ENCODE peak calls at places on chromosomes 3 and 15, in seven cellular contexts. One of them, this sample, is unnamed.

GRCh38 chr3:134627831-134628230 is 23.0 kb downstream of the KY start:
- DNase-seq in heart right ventricle: no peak
- DNase-seq in astrocyte of the cerebellum: no peak
- DNase-seq in endodermal cell: peak; percentile 33
- DNase-seq in dorsolateral prefrontal cortex: no peak
- DNase-seq in ovary: no peak
- DNase-seq in heart left ventricle: no peak
- DNase-seq in this sample: no peak

GRCh38 chr3:47394140-47394855 is 13.5 kb downstream of the PTPN23 start:
- DNase-seq in heart right ventricle: no peak
- DNase-seq in astrocyte of the cerebellum: no peak
- DNase-seq in endodermal cell: no peak
- DNase-seq in dorsolateral prefrontal cortex: no peak
- DNase-seq in ovary: no peak
- DNase-seq in heart left ventricle: no peak
- DNase-seq in this sample: no peak

GRCh38 chr15:74799843-74800558 is 12.6 kb upstream of the LMAN1L start:
- DNase-seq in heart right ventricle: peak; percentile 76
- DNase-seq in astrocyte of the cerebellum: no peak
- DNase-seq in endodermal cell: peak; percentile 93
- DNase-seq in dorsolateral prefrontal cortex: peak; percentile 69
- DNase-seq in ovary: peak; percentile 59
- DNase-seq in heart left ventricle: peak; percentile 82
- DNase-seq in this sample: no peak

GRCh38 chr3:184557348-184557950 is 4.1 kb upstream of the EPHB3 start:
- DNase-seq in heart right ventricle: no peak
- DNase-seq in astrocyte of the cerebellum: no peak
- DNase-seq in endodermal cell: no peak
- DNase-seq in dorsolateral prefrontal cortex: no peak
- DNase-seq in ovary: no peak
- DNase-seq in heart left ventricle: peak; percentile 1
- DNase-seq in this sample: no peak

GRCh38 chr3:18087963-18088362 is 337.2 kb downstream of the SATB1 start:
- DNase-seq in heart right ventricle: no peak
- DNase-seq in astrocyte of the cerebellum: no peak
- DNase-seq in endodermal cell: no peak
- DNase-seq in dorsolateral prefrontal cortex: no peak
- DNase-seq in ovary: no peak
- DNase-seq in heart left ventricle: no peak
- DNase-seq in this sample: no peak

GRCh38 chr3:122609798-122610559 is 32.5 kb downstream of the PARP15 start:
- DNase-seq in heart right ventricle: no peak
- DNase-seq in astrocyte of the cerebellum: peak; percentile 45
- DNase-seq in endodermal cell: no peak
- DNase-seq in dorsolateral prefrontal cortex: no peak
- DNase-seq in ovary: no peak
- DNase-seq in heart left ventricle: no peak
- DNase-seq in this sample: no peak

GRCh38 chr3:23644741-23645140 is 161.0 kb upstream of the UBE2E1 start:
- DNase-seq in heart right ventricle: no peak
- DNase-seq in astrocyte of the cerebellum: no peak
- DNase-seq in endodermal cell: no peak
- DNase-seq in dorsolateral prefrontal cortex: no peak
- DNase-seq in ovary: no peak
- DNase-seq in heart left ventricle: no peak
- DNase-seq in this sample: no peak

GRCh38 chr15:76711351-76711827 is 193.8 kb downstream of the SCAPER start:
- DNase-seq in heart right ventricle: no peak
- DNase-seq in astrocyte of the cerebellum: no peak
- DNase-seq in endodermal cell: no peak
- DNase-seq in dorsolateral prefrontal cortex: no peak
- DNase-seq in ovary: no peak
- DNase-seq in heart left ventricle: no peak
- DNase-seq in this sample: no peak

GRCh38 chr3:52056521-52056967 is at the start of gene DUSP7:
- DNase-seq in heart right ventricle: peak; percentile 80
- DNase-seq in astrocyte of the cerebellum: no peak
- DNase-seq in endodermal cell: peak; percentile 81
- DNase-seq in dorsolateral prefrontal cortex: no peak
- DNase-seq in ovary: peak; percentile 73
- DNase-seq in heart left ventricle: peak; percentile 87
- DNase-seq in this sample: no peak

GRCh38 chr3:136195258-136196063 is 674 bp downstream of the MSL2 start:
- DNase-seq in heart right ventricle: peak; percentile 84
- DNase-seq in astrocyte of the cerebellum: no peak
- DNase-seq in endodermal cell: peak; percentile 88
- DNase-seq in dorsolateral prefrontal cortex: peak; percentile 57
- DNase-seq in ovary: peak; percentile 81
- DNase-seq in heart left ventricle: peak; percentile 89
- DNase-seq in this sample: peak; percentile 93

GRCh38 chr3:146803746-146804145 is 198.6 kb upstream of the PLSCR5 start:
- DNase-seq in heart right ventricle: no peak
- DNase-seq in astrocyte of the cerebellum: peak; percentile 58
- DNase-seq in endodermal cell: no peak
- DNase-seq in dorsolateral prefrontal cortex: no peak
- DNase-seq in ovary: no peak
- DNase-seq in heart left ventricle: no peak
- DNase-seq in this sample: no peak

GRCh38 chr15:70856884-70857546 is 3.1 kb upstream of the LARP6 start:
- DNase-seq in heart right ventricle: peak; percentile 51
- DNase-seq in astrocyte of the cerebellum: peak; percentile 94
- DNase-seq in endodermal cell: no peak
- DNase-seq in dorsolateral prefrontal cortex: no peak
- DNase-seq in ovary: peak; percentile 92
- DNase-seq in heart left ventricle: peak; percentile 81
- DNase-seq in this sample: peak; percentile 95

DNA sequence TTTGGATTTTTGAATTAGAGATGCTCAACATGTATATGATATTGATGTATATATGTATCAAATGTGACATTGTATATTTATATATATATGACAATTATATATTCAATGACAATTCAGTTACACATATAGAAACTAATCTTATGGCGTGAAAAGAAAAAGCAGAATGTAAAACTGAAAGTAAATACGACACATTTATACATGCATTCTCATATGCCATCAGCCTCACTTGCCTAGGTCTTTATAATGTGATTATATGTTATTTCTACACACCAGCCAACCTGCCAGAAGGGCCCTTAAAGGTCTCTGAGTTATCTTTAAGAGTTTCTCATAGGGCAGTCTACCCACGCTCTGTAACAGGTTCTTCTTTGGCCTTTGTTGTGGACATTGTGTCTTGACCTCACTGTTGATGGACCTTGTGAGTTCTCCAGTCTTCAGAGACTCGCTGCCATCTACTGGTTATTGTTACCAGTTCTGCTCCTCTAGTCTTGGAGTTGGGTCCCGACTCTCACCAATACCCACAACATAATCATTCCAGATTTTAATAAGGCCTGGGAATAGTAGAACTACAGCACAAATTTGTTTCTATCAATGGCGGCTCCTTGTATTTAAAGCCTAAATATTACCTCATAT is 371.5 kb upstream of the GOLIM4 start:
- DNase-seq in heart right ventricle: no peak
- DNase-seq in astrocyte of the cerebellum: peak; percentile 24
- DNase-seq in endodermal cell: peak; percentile 59
- DNase-seq in dorsolateral prefrontal cortex: no peak
- DNase-seq in ovary: no peak
- DNase-seq in heart left ventricle: no peak
- DNase-seq in this sample: no peak
- TF ChIP-seq CTCF in heart right ventricle: peak; percentile 51
- TF ChIP-seq CTCF in astrocyte of the cerebellum: peak; percentile 56
- TF ChIP-seq CTCF in endodermal cell: peak; percentile 72
- TF ChIP-seq CTCF in dorsolateral prefrontal cortex: peak; percentile 39
- TF ChIP-seq CTCF in ovary: no peak
- TF ChIP-seq CTCF in heart left ventricle: peak; percentile 34
- TF ChIP-seq CTCF in this sample: no peak

DNA sequence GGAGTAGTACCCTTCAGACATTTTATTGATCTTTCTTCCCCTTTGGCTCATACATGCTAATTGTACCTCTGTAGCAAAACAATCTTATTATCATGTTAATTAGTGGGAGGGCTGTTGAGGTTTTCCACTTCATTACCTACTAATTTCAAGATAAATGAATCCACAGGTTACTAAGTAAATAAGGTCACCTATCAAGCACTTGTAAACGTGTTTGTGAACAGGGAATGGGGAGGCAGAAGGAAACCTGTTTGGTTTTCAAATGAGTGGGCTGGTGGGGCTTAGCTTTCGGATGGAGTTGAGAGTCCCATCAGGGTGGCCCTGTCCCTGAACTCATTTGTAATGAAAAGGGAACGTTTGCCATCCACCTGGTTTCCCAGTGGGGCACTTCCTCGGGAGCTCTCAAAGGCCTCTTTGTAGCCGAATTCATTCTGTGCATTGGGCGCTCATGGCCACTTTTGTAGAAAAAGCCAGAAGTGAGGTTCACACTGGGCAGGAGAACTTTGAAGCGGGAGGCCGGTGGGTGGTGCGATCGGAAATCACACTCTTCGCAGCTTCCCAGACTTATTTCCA is 419.8 kb upstream of the NR2F2 start:
- DNase-seq in heart right ventricle: no peak
- DNase-seq in astrocyte of the cerebellum: no peak
- DNase-seq in endodermal cell: peak; percentile 89
- DNase-seq in dorsolateral prefrontal cortex: no peak
- DNase-seq in ovary: no peak
- DNase-seq in heart left ventricle: no peak
- DNase-seq in this sample: no peak
- H3K4me3 ChIP-seq in heart right ventricle: no peak overlapping the region
- H3K4me3 ChIP-seq in astrocyte of the cerebellum: no peak overlapping the region
- H3K4me3 ChIP-seq in endodermal cell: peak overlapping the region; percentile 70
- H3K4me3 ChIP-seq in dorsolateral prefrontal cortex: no peak overlapping the region
- H3K4me3 ChIP-seq in ovary: no peak overlapping the region
- H3K4me3 ChIP-seq in heart left ventricle: no peak overlapping the region
- H3K4me3 ChIP-seq in this sample: no peak overlapping the region

GRCh38 chr3:71512000-71512399 is 71.5 kb downstream of the FOXP1 start:
- DNase-seq in heart right ventricle: no peak
- DNase-seq in astrocyte of the cerebellum: no peak
- DNase-seq in endodermal cell: peak; percentile 73
- DNase-seq in dorsolateral prefrontal cortex: no peak
- DNase-seq in ovary: no peak
- DNase-seq in heart left ventricle: no peak
- DNase-seq in this sample: no peak
- TF ChIP-seq CTCF in heart right ventricle: peak; percentile 34
- TF ChIP-seq CTCF in astrocyte of the cerebellum: no peak
- TF ChIP-seq CTCF in endodermal cell: peak; percentile 76
- TF ChIP-seq CTCF in dorsolateral prefrontal cortex: no peak
- TF ChIP-seq CTCF in ovary: no peak
- TF ChIP-seq CTCF in heart left ventricle: peak; percentile 7
- TF ChIP-seq CTCF in this sample: no peak

DNA sequence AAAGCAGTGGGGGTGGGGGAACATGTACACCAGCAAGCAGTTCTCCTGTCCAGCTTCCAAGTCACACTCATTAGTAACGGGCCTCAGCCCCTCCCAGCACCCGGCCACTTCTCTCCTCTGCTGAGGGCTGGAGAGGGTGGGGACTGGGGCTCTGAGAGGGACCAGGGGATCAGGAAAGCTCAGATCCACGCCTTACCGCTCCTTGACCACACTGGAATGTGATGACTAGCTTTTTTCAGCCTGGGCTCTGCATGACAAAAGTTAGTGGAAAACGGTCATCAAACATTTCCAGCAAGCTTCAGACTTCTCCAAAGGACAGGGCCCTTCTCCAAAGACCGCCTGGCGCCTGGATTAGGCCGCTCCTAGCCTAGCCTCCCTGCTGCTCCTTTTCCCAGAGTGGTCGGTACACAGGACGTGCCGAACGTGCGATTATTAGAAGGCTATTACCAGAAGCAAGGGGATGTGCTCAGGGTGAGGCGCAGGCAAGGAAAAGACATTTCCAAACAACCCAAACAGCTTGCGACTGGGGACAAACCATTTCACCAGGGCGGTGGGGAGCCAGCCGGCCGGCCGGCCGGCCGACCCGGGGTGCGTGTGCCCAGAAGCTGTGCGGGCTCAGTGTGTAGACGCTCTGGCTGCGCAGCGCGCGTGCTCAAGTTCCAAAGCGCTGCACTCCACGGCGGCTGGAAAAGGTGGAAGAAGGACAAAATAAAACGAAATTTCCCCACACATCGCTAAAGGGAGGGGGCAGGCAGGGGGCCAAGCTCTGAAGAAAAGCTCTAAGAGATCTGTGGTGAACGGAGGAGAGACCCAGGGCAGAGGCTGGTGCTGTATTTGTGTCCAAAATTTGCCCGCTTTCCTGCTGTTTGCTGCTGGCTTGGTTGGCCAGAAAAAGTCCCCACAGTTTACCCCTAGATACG is 51.0 kb upstream of the SSR3 start:
- DNase-seq in heart right ventricle: peak; percentile 48
- DNase-seq in astrocyte of the cerebellum: peak; percentile 72
- DNase-seq in endodermal cell: peak; percentile 86
- DNase-seq in dorsolateral prefrontal cortex: no peak
- DNase-seq in ovary: peak; percentile 31
- DNase-seq in heart left ventricle: peak; percentile 73
- DNase-seq in this sample: peak; percentile 91
- H3K4me3 ChIP-seq in heart right ventricle: peak overlapping the region; percentile 51
- H3K4me3 ChIP-seq in astrocyte of the cerebellum: peak overlapping the region; percentile 25
- H3K4me3 ChIP-seq in endodermal cell: peak overlapping the region; percentile 60
- H3K4me3 ChIP-seq in dorsolateral prefrontal cortex: peak overlapping the region; percentile 31
- H3K4me3 ChIP-seq in ovary: peak overlapping the region; percentile 20
- H3K4me3 ChIP-seq in heart left ventricle: peak overlapping the region; percentile 54
- H3K4me3 ChIP-seq in this sample: peak overlapping the region; percentile 52